ENCODE peak calls at places on chromosomes 3 and 15, in six cellular contexts. One of them, this sample, is unnamed.

GRCh38 chr3:184133840-184134745 is 1.1 kb upstream of the EIF2B5 start:
- DNase-seq in cardiac fibroblast: peak
- DNase-seq in nephron progenitor cell: peak
- DNase-seq in endodermal cell: peak
- DNase-seq in effector memory CD8-positive, alpha-beta T cell: no peak
- DNase-seq in DMS 273 treated with DMSO at 0.1 percent for 48 hours: peak
- DNase-seq in this sample: peak

GRCh38 chr15:23897576-23897975 is 210.5 kb upstream of the NDN start:
- DNase-seq in cardiac fibroblast: no peak
- DNase-seq in nephron progenitor cell: no peak
- DNase-seq in endodermal cell: no peak
- DNase-seq in effector memory CD8-positive, alpha-beta T cell: no peak
- DNase-seq in DMS 273 treated with DMSO at 0.1 percent for 48 hours: no peak
- DNase-seq in this sample: no peak

GRCh38 chr15:80317389-80318169 is 65.6 kb upstream of the CTXND1 start:
- DNase-seq in cardiac fibroblast: peak
- DNase-seq in nephron progenitor cell: no peak
- DNase-seq in endodermal cell: no peak
- DNase-seq in effector memory CD8-positive, alpha-beta T cell: no peak
- DNase-seq in DMS 273 treated with DMSO at 0.1 percent for 48 hours: no peak
- DNase-seq in this sample: peak

GRCh38 chr15:33226559-33227181 is 32.2 kb upstream of the FMN1 start:
- DNase-seq in cardiac fibroblast: peak
- DNase-seq in nephron progenitor cell: no peak
- DNase-seq in endodermal cell: no peak
- DNase-seq in effector memory CD8-positive, alpha-beta T cell: peak
- DNase-seq in DMS 273 treated with DMSO at 0.1 percent for 48 hours: peak
- DNase-seq in this sample: peak

GRCh38 chr3:141426404-141427034 is 58.2 kb downstream of the ZBTB38 start:
- DNase-seq in cardiac fibroblast: peak
- DNase-seq in nephron progenitor cell: peak
- DNase-seq in endodermal cell: peak
- DNase-seq in effector memory CD8-positive, alpha-beta T cell: no peak
- DNase-seq in DMS 273 treated with DMSO at 0.1 percent for 48 hours: peak
- DNase-seq in this sample: peak

GRCh38 chr3:85678713-85679112 is 719.9 kb downstream of the CADM2 start:
- DNase-seq in cardiac fibroblast: no peak
- DNase-seq in nephron progenitor cell: no peak
- DNase-seq in endodermal cell: no peak
- DNase-seq in effector memory CD8-positive, alpha-beta T cell: no peak
- DNase-seq in DMS 273 treated with DMSO at 0.1 percent for 48 hours: no peak
- DNase-seq in this sample: no peak

GRCh38 chr15:67834593-67835348 is 5.1 kb downstream of the RNU6-1 start:
- DNase-seq in cardiac fibroblast: no peak
- DNase-seq in nephron progenitor cell: peak
- DNase-seq in endodermal cell: peak
- DNase-seq in effector memory CD8-positive, alpha-beta T cell: peak
- DNase-seq in DMS 273 treated with DMSO at 0.1 percent for 48 hours: no peak
- DNase-seq in this sample: no peak

GRCh38 chr15:27762471-27762870 is 336.6 kb downstream of the OCA2 start:
- DNase-seq in cardiac fibroblast: no peak
- DNase-seq in nephron progenitor cell: no peak
- DNase-seq in endodermal cell: no peak
- DNase-seq in effector memory CD8-positive, alpha-beta T cell: no peak
- DNase-seq in DMS 273 treated with DMSO at 0.1 percent for 48 hours: no peak
- DNase-seq in this sample: no peak